ENCODE peak calls at places on chromosomes 4 and X, in seven cellular contexts. B, A, Z, L, D, O and T are unnamed samples.

GRCh38 chrX:108736509-108737479 is at the start of gene IRS4:
- DNase-seq in B (no peak), A (peak), Z (no peak), L (peak), D (no peak), O (peak), T (no peak)

GRCh38 chr4:151565583-151565982 is 156.6 kb downstream of the FHIP1A start:
- DNase-seq in B (no peak), A (no peak), Z (no peak), L (no peak), D (no peak), O (no peak), T (no peak)

GRCh38 chr4:174365018-174365587 is 81.4 kb downstream of the CEP44 start:
- DNase-seq in B (no peak), A (no peak), Z (no peak), L (no peak), D (peak), O (peak), T (no peak)

GRCh38 chrX:101276238-101276637 is 14.9 kb downstream of the TAF7L start:
- DNase-seq in B (no peak), A (no peak), Z (no peak), L (no peak), D (no peak), O (no peak), T (no peak)

GRCh38 chr4:158121203-158121586 is 51.6 kb downstream of the GASK1B start:
- DNase-seq in B (no peak), A (peak), Z (no peak), L (no peak), D (no peak), O (no peak), T (no peak)

GRCh38 chr4:162510115-162510514 is 346.3 kb upstream of the FSTL5 start:
- DNase-seq in B (no peak), A (no peak), Z (no peak), L (no peak), D (no peak), O (no peak), T (no peak)

GRCh38 chr4:128835498-128836222 is 26.2 kb downstream of the JADE1 start:
- DNase-seq in B (peak), A (peak), Z (no peak), L (peak), D (no peak), O (no peak), T (no peak)

GRCh38 chrX:51899741-51900140 is 6.3 kb downstream of the MAGED1 start:
- DNase-seq in B (no peak), A (no peak), Z (no peak), L (no peak), D (no peak), O (no peak), T (no peak)

GRCh38 chr4:41531561-41532245 is 6.3 kb upstream of the LIMCH1 start:
- DNase-seq in B (no peak), A (no peak), Z (no peak), L (no peak), D (no peak), O (no peak), T (no peak)

GRCh38 chrX:107226766-107227165 is 20.4 kb downstream of the DNAAF6 start:
- DNase-seq in B (no peak), A (no peak), Z (no peak), L (no peak), D (no peak), O (no peak), T (no peak)

GRCh38 chr4:5710962-5711478 is at the start of gene EVC:
- DNase-seq in B (peak), A (peak), Z (no peak), L (peak), D (no peak), O (peak), T (no peak)

GRCh38 chr4:5472166-5472565 is 236.2 kb downstream of the EVC2 start:
- DNase-seq in B (no peak), A (no peak), Z (no peak), L (no peak), D (no peak), O (no peak), T (no peak)

GRCh38 chr4:186829740-186830449 is 106.2 kb upstream of the FAT1 start:
- DNase-seq in B (no peak), A (no peak), Z (no peak), L (no peak), D (no peak), O (peak), T (no peak)

GRCh38 chr4:173242466-173243250 is 74.0 kb downstream of the GALNT7 start:
- DNase-seq in B (no peak), A (no peak), Z (no peak), L (no peak), D (no peak), O (no peak), T (no peak)

GRCh38 chr4:140851032-140851636 is 94.9 kb upstream of the TBC1D9 start:
- DNase-seq in B (no peak), A (peak), Z (no peak), L (no peak), D (no peak), O (peak), T (no peak)

GRCh38 chr4:151043803-151044535 is 28.9 kb upstream of the LRBA start:
- DNase-seq in B (no peak), A (no peak), Z (no peak), L (no peak), D (no peak), O (no peak), T (no peak)

GRCh38 chrX:1453951-1454785 is 1.5 kb upstream of the ASMTL start:
- DNase-seq in B (peak), A (peak), Z (peak), L (peak), D (peak), O (no peak), T (peak)

GRCh38 chr4:90357117-90357710 is 230.0 kb downstream of the CCSER1 start:
- DNase-seq in B (no peak), A (no peak), Z (no peak), L (no peak), D (no peak), O (peak), T (no peak)

GRCh38 chrX:151397741-151398070 is 700 bp downstream of the VMA21 start:
- DNase-seq in B (no peak), A (no peak), Z (no peak), L (no peak), D (no peak), O (no peak), T (no peak)

GRCh38 chr4:73453701-73454005 is 17.6 kb downstream of the AFP start:
- DNase-seq in B (no peak), A (no peak), Z (no peak), L (no peak), D (no peak), O (no peak), T (no peak)

GRCh38 chr4:113673450-113673849 is 88.1 kb downstream of the CAMK2D start:
- DNase-seq in B (no peak), A (no peak), Z (peak), L (no peak), D (no peak), O (peak), T (no peak)

GRCh38 chr4:90419124-90419711 is 292.0 kb downstream of the CCSER1 start:
- DNase-seq in B (no peak), A (no peak), Z (no peak), L (no peak), D (no peak), O (peak), T (no peak)

GRCh38 chr4:48175806-48176205 is 41.8 kb upstream of the TXK start:
- DNase-seq in B (no peak), A (no peak), Z (no peak), L (no peak), D (no peak), O (peak), T (no peak)

GRCh38 chr4:41512139-41512538 is 25.8 kb upstream of the LIMCH1 start:
- DNase-seq in B (no peak), A (no peak), Z (no peak), L (no peak), D (no peak), O (no peak), T (no peak)

GRCh38 chr4:126737899-126738526 is 894.7 kb upstream of the INTU start:
- DNase-seq in B (no peak), A (no peak), Z (no peak), L (no peak), D (no peak), O (no peak), T (no peak)

GRCh38 chrX:118156953-118157608 is 40.5 kb upstream of the KLHL13 start:
- DNase-seq in B (no peak), A (no peak), Z (no peak), L (no peak), D (no peak), O (no peak), T (no peak)

GRCh38 chrX:75156537-75156945 is 458 bp upstream of the ABCB7 start:
- DNase-seq in B (no peak), A (no peak), Z (no peak), L (no peak), D (no peak), O (no peak), T (no peak)

GRCh38 chr4:185332575-185333464 is 62.9 kb downstream of the LRP2BP start:
- DNase-seq in B (no peak), A (no peak), Z (no peak), L (no peak), D (no peak), O (peak), T (no peak)

GRCh38 chr4:153205028-153205648 is 895 bp downstream of the TRIM2 start:
- DNase-seq in B (no peak), A (no peak), Z (peak), L (no peak), D (peak), O (no peak), T (peak)

GRCh38 chr4:41203169-41203568 is 11.2 kb downstream of the APBB2 start:
- DNase-seq in B (no peak), A (no peak), Z (no peak), L (no peak), D (no peak), O (no peak), T (no peak)

GRCh38 chr4:16199132-16199531 is 27.1 kb downstream of the TAPT1 start:
- DNase-seq in B (no peak), A (no peak), Z (no peak), L (no peak), D (no peak), O (peak), T (no peak)

GRCh38 chr4:15938182-15938581 is 358 bp downstream of the FGFBP1 start:
- DNase-seq in B (no peak), A (no peak), Z (no peak), L (no peak), D (no peak), O (no peak), T (no peak)

GRCh38 chr4:85039526-85039925 is 73.0 kb upstream of the WDFY3 start:
- DNase-seq in B (no peak), A (no peak), Z (no peak), L (no peak), D (no peak), O (no peak), T (no peak)

GRCh38 chr4:169090479-169091215 is 80.6 kb upstream of the CBR4 start:
- DNase-seq in B (no peak), A (no peak), Z (no peak), L (no peak), D (no peak), O (no peak), T (no peak)

GRCh38 chr4:148270600-148270999 is 171.6 kb downstream of the NR3C2 start:
- DNase-seq in B (no peak), A (no peak), Z (no peak), L (no peak), D (no peak), O (no peak), T (no peak)

GRCh38 chr4:156771171-156771837 is 200.3 kb downstream of the PDGFC start:
- DNase-seq in B (no peak), A (peak), Z (no peak), L (no peak), D (no peak), O (peak), T (no peak)

GRCh38 chr4:6767341-6767724 is 15.2 kb upstream of the KIAA0232 start:
- DNase-seq in B (no peak), A (no peak), Z (no peak), L (no peak), D (no peak), O (no peak), T (no peak)

GRCh38 chr4:104969394-104970066 is 177.1 kb upstream of the TET2 start:
- DNase-seq in B (no peak), A (no peak), Z (no peak), L (no peak), D (no peak), O (no peak), T (no peak)